ENCODE peak calls at places on chromosomes 7 and 10, in four cellular contexts. C, Q, V and P are unnamed samples.

GRCh38 chr10:33507662-33508425 is 173.4 kb upstream of the NRP1 start:
- DNase-seq in V (no peak), Q (no peak), C (no peak), P (no peak)

GRCh38 chr7:143245123-143245522 is 18.1 kb upstream of the GSTK1 start:
- DNase-seq in Q (no peak), V (no peak), C (no peak), P (no peak)

GRCh38 chr10:73910401-73910763 is 550 bp upstream of the PLAU start:
- DNase-seq in V (no peak), Q (no peak), C (no peak), P (peak; percentile 52)

GRCh38 chr7:151012031-151012692 is 12.1 kb downstream of the ATG9B start:
- DNase-seq in C (no peak), Q (no peak), V (no peak), P (peak; percentile 57)

GRCh38 chr10:73426318-73426717 is 7.0 kb downstream of the MSS51 start:
- DNase-seq in C (no peak), Q (no peak), V (no peak), P (no peak)

GRCh38 chr10:13830385-13830784 is 243.6 kb downstream of the PRPF18 start:
- DNase-seq in Q (no peak), V (no peak), C (no peak), P (no peak)

GRCh38 chr7:121302214-121302745 is 26.5 kb upstream of the WNT16 start:
- DNase-seq in Q (no peak), C (no peak), V (no peak), P (no peak)

GRCh38 chr7:39127058-39127457 is 149.3 kb downstream of the POU6F2 start:
- DNase-seq in V (no peak), C (no peak), Q (no peak), P (no peak)

GRCh38 chr7:50781894-50782293 is 802 bp downstream of the GRB10 start:
- DNase-seq in V (no peak), Q (no peak), C (no peak), P (no peak)

GRCh38 chr10:5477948-5478693 is 21.2 kb downstream of the CALML5 start:
- DNase-seq in V (no peak), Q (no peak), C (no peak), P (no peak)

GRCh38 chr7:5064391-5065106 is 18.9 kb downstream of the RBAK start:
- DNase-seq in Q (no peak), V (no peak), C (no peak), P (no peak)

GRCh38 chr7:55574062-55574717 is 1.9 kb upstream of the VOPP1 start:
- DNase-seq in V (no peak), Q (no peak), C (peak; percentile 22), P (no peak)

GRCh38 chr10:67837519-67838314 is at the start of gene DNAJC12:
- DNase-seq in C (no peak), Q (no peak), V (no peak), P (peak; percentile 12)

GRCh38 chr10:125398270-125398669 is 237.9 kb upstream of the CTBP2 start:
- DNase-seq in V (no peak), Q (no peak), C (no peak), P (no peak)

GRCh38 chr7:91128574-91129348 is 135.5 kb upstream of the FZD1 start:
- DNase-seq in V (no peak), Q (no peak), C (no peak), P (no peak)

GRCh38 chr7:45597286-45597984 is 23.3 kb downstream of the ADCY1 start:
- DNase-seq in V (no peak), Q (no peak), C (no peak), P (no peak)

GRCh38 chr10:60942604-60943269 is 1.2 kb downstream of the RHOBTB1 start:
- DNase-seq in Q (peak; percentile 32), V (no peak), C (no peak), P (peak; percentile 9)

GRCh38 chr10:93821051-93821772 is 63.5 kb downstream of the LGI1 start:
- DNase-seq in C (no peak), V (no peak), Q (no peak), P (no peak)